ENCODE peak calls at places on chromosomes 6 and 20, in four cellular contexts. E is WTC11, Z is HepG2, D is GM12878. B is an unnamed sample.

GRCh38 chr6:13295576-13295975 is 32.8 kb downstream of the TBC1D7 start:
- DNase-seq in E (no peak), Z (no peak), D (no peak), B (no peak)

GRCh38 chr20:64165866-64166600 is 1.8 kb downstream of the MYT1 start:
- DNase-seq in Z (no peak), E (no peak), D (no peak), B (no peak)

GRCh38 chr6:166760288-166760687 is 133.2 kb upstream of the RPS6KA2 start:
- DNase-seq in E (no peak), Z (no peak), D (no peak), B (no peak)

GRCh38 chr6:7172605-7173185 is 64.9 kb downstream of the RREB1 start:
- DNase-seq in E (no peak), Z (no peak), D (no peak), B (peak)

GRCh38 chr6:166194885-166195860 is 27.5 kb upstream of the TBXT start:
- DNase-seq in D (no peak), E (no peak), Z (no peak), B (no peak)

GRCh38 chr20:23293689-23294088 is 56.9 kb upstream of the NXT1 start:
- DNase-seq in Z (no peak), E (no peak), D (no peak), B (no peak)

GRCh38 chr6:44920952-44921491 is 407.1 kb upstream of the RUNX2 start:
- DNase-seq in E (no peak), Z (peak), D (no peak), B (peak)

GRCh38 chr6:137874204-137875001 is 7.3 kb downstream of the TNFAIP3 start:
- DNase-seq in Z (no peak), E (no peak), D (no peak), B (no peak)

GRCh38 chr20:10281911-10282310 is 63.3 kb downstream of the SNAP25 start:
- DNase-seq in E (no peak), Z (no peak), D (no peak), B (no peak)

GRCh38 chr6:3355358-3356055 is 96.8 kb downstream of the PSMG4 start:
- DNase-seq in D (no peak), Z (no peak), E (no peak), B (peak)

GRCh38 chr6:73394577-73395354 is at the start of gene DDX43:
- DNase-seq in E (peak), D (no peak), Z (no peak), B (no peak)

GRCh38 chr20:38134427-38135281 is 30.4 kb downstream of the TGM2 start:
- DNase-seq in D (no peak), E (peak), Z (peak), B (peak)
- TF ChIP-seq ETV6 in D (no peak), E (no peak), Z (no peak), B (no peak)

GRCh38 chr6:108175176-108175591 is 9.4 kb downstream of the NR2E1 start:
- DNase-seq in D (no peak), Z (no peak), E (no peak), B (no peak)

GRCh38 chr6:108176281-108177089 is 10.7 kb downstream of the NR2E1 start:
- DNase-seq in E (no peak), D (no peak), Z (no peak), B (no peak)

GRCh38 chr6:108175592-108176279 is 9.9 kb downstream of the NR2E1 start:
- DNase-seq in E (peak), D (no peak), Z (no peak), B (peak)

GRCh38 chr6:108171918-108172516 is 6.2 kb downstream of the NR2E1 start:
- DNase-seq in Z (no peak), D (no peak), E (no peak), B (no peak)

DNA sequence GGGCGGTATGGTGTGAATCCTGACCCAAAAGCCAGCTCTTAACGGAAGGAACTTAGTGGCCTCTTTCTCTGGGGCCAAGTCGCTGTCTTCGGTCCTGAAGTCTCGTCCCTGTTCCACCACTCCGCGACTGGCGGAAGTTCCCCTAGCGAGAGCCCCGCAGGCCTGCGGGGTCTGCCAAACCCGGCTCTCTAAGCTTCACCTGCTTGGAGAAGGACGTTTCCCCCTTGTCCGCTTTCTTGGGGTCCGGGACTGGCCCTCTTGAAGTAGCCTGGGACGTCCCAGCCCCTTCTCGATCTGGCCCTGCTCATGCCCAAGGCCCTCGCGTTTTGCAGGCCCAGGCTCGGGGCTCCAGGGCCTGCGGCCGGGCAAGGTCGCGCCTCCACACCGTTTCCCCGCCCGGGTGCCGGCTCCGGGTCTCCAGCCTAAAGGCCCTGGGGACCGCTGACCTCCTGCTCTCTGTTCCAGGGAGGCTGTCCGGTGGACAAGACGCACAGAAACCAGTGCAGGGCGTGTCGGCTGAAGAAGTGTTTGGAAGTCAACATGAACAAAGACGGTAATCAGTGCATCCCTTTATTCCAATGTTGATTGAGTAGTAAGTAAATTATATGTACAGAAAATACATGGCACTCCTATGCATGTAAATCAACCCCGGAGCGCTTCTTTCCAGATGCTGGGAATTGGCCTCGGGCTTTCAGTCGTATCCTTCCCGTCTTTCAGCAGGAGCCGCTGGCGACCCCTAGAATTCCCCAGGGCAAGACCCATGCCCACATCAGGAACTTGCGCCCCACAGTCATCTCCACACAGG is 8.8 kb downstream of the NR2E1 start:
- DNase-seq in Z (no peak), E (peak), D (no peak), B (no peak)
- TF ChIP-seq ETV6 in Z (no peak), E (peak), D (no peak), B (no peak)

GRCh38 chr20:50450961-50451752 is 59.0 kb upstream of the PTPN1 start:
- DNase-seq in E (peak), Z (peak), D (peak), B (no peak)
- TF ChIP-seq ETV6 in E (no peak), Z (no peak), D (no peak), B (no peak)

DNA sequence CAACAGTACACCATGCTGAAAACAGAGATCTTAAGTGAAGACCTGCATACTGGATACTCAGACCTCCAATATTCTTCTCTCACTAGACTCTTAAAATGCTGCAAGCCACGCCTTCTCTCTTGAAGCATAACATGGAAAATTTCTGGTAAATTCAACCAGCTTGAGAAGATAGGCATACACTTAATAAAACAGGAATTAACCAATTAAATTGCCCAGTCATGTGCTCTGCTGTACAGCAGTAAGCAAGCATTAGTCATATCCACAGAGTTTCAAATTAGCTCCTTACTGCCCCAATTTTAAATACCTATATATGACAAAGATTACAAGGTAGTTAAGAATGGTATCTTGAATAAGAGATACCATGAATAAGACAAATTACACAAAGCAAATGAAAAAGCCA is 53.8 kb downstream of the C6orf58 start:
- DNase-seq in E (no peak), D (no peak), Z (no peak), B (no peak)
- TF ChIP-seq ETV6 in E (no peak), D (no peak), Z (no peak), B (no peak)

DNA sequence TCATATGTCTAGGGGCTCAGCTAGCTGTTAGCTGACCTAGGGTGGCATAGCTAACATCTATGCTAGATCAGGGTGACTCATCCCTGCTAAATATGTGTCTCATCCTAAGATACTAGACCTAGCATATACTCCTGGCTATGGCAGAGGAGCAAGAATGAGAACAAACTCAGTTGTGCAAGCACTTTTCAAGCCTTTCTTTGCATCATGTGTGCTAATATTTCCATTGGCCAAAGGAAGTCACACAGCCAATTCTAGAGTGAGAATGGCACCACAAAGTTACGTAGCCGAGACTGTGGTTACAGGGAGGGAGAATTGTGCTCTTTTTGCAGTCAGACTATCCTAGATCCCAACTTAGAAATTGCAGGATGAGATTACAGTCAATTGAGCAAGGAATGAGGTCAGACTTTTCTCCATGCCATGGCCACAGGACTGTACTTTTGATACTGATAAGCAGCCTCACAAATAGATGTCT is 78.7 kb downstream of the PLCB4 start:
- DNase-seq in D (no peak), E (no peak), Z (no peak), B (no peak)
- TF ChIP-seq ETV6 in D (no peak), E (no peak), Z (no peak), B (no peak)

DNA sequence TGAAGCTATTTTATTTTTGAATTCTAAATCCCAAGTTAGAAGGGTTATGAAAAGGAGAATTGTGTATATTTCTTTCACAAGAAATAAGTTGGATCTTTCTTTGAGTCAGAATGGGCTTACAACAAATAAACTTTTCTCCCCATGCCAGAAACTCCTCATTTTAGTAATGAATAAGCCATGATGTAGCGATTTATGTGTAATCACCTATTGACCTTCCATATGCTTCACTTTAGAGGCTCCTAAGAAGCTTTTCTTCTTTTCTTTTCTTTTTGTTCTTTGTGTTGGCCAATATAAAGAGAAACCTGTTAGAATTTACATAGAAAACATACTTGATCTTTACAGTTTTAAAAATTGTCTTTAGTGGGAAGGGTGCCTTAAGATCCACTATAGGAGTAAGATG is 370.2 kb downstream of the UTRN start:
- DNase-seq in E (no peak), D (no peak), Z (no peak), B (no peak)
- TF ChIP-seq ETV6 in E (no peak), D (no peak), Z (no peak), B (no peak)

B was measured in K562.